ENCODE peak calls at places on chromosomes 3 and 15, in seven cellular contexts. K is trophoblast cell, Z is IMR-90, B is neuronal stem cell, A is mesenchymal stem cell, W is mesendoderm, S is H9. R is an unnamed sample.

GRCh38 chr3:165211749-165212148 is 15.6 kb upstream of the SLITRK3 start:
- DNase-seq in K (no peak), Z (no peak), B (no peak), A (no peak), W (no peak), S (no peak), R (no peak)

GRCh38 chr3:138370321-138370720 is 21.9 kb downstream of the MRAS start:
- DNase-seq in K (no peak), Z (no peak), B (no peak), A (no peak), W (no peak), S (no peak), R (no peak)

GRCh38 chr15:28890711-28891495 is 5.1 kb downstream of the APBA2 start:
- DNase-seq in K (no peak), Z (no peak), B (no peak), A (peak; percentile 30), W (no peak), S (no peak), R (no peak)

GRCh38 chr15:97177135-97177704 is 783.3 kb upstream of the ARRDC4 start:
- DNase-seq in K (no peak), Z (no peak), B (no peak), A (peak; percentile 32), W (peak; percentile 81), S (peak; percentile 57), R (peak; percentile 53)

GRCh38 chr3:177724020-177724638 is 526.8 kb upstream of the TBL1XR1 start:
- DNase-seq in K (peak; percentile 29), Z (no peak), B (no peak), A (peak; percentile 45), W (no peak), S (no peak), R (no peak)

GRCh38 chr15:66679657-66680108 is 22.4 kb upstream of the SMAD6 start:
- DNase-seq in K (peak; percentile 32), Z (peak; percentile 20), B (no peak), A (peak; percentile 82), W (peak; percentile 99), S (peak; percentile 46), R (no peak)

GRCh38 chr3:44962606-44963393 is 13.2 kb downstream of the ZDHHC3 start:
- DNase-seq in K (peak; percentile 23), Z (peak; percentile 63), B (no peak), A (peak; percentile 41), W (no peak), S (no peak), R (no peak)

GRCh38 chr15:70906842-70907241 is 14.2 kb downstream of the LRRC49 start:
- DNase-seq in K (no peak), Z (peak; percentile 36), B (no peak), A (no peak), W (peak; percentile 53), S (no peak), R (no peak)

GRCh38 chr3:152957488-152957887 is 122.6 kb downstream of the P2RY1 start:
- DNase-seq in K (peak; percentile 3), Z (no peak), B (no peak), A (no peak), W (no peak), S (no peak), R (no peak)

GRCh38 chr15:68313501-68314390 is 36.2 kb downstream of the FEM1B start:
- DNase-seq in K (no peak), Z (no peak), B (no peak), A (no peak), W (no peak), S (peak; percentile 19), R (peak; percentile 48)

GRCh38 chr15:100052716-100053475 is 288.9 kb downstream of the ADAMTS17 start:
- DNase-seq in K (no peak), Z (no peak), B (no peak), A (no peak), W (no peak), S (no peak), R (no peak)

GRCh38 chr3:16369247-16369646 is 104.2 kb downstream of the OXNAD1 start:
- DNase-seq in K (peak; percentile 68), Z (no peak), B (no peak), A (no peak), W (peak; percentile 83), S (no peak), R (no peak)

GRCh38 chr15:87656373-87656772 is 600.2 kb downstream of the NTRK3 start:
- DNase-seq in K (peak; percentile 71), Z (no peak), B (no peak), A (no peak), W (no peak), S (no peak), R (no peak)

GRCh38 chr3:14151471-14152083 is 26.7 kb downstream of the TMEM43 start:
- DNase-seq in K (no peak), Z (no peak), B (no peak), A (no peak), W (no peak), S (peak; percentile 13), R (no peak)

GRCh38 chr3:137770821-137771399 is 6.8 kb downstream of the SOX14 start:
- DNase-seq in K (no peak), Z (no peak), B (no peak), A (no peak), W (no peak), S (peak; percentile 65), R (no peak)

GRCh38 chr15:85097250-85097649 is 115.6 kb downstream of the PDE8A start:
- DNase-seq in K (no peak), Z (no peak), B (no peak), A (no peak), W (no peak), S (no peak), R (no peak)

GRCh38 chr3:65787340-65787739 is 251.4 kb downstream of the MAGI1 start:
- DNase-seq in K (no peak), Z (no peak), B (no peak), A (no peak), W (no peak), S (no peak), R (no peak)

GRCh38 chr3:42562047-42562907 is 19.5 kb downstream of the SEC22C start:
- DNase-seq in K (no peak), Z (peak; percentile 34), B (no peak), A (no peak), W (no peak), S (no peak), R (no peak)

DNA sequence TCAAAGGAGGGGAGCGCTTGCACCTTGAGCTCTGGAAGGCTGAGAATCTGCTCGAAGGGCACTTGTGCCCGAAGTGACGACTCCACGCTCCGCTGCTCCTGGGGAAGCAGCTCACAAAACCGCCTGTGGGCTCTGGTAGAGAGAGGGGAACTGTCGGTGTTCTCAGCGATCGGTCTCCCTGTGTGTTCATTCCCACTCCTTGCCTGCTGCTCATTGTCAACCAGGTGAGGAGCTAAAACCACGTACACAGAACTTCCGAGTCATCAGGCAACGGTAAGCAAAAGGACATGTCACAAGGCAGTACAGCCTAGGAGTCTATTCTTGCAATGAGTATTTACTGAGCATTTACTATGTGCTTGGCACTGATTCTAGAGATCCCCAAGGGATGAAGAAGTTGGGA is 1.5 kb downstream of the CIB1 start:
- DNase-seq in K (no peak), Z (no peak), B (no peak), A (peak; percentile 20), W (no peak), S (no peak), R (no peak)
- H4K8ac ChIP-seq in K (no peak overlapping the region), Z (no peak overlapping the region), B (no peak overlapping the region), A (no peak overlapping the region), W (no peak overlapping the region), S (no peak overlapping the region), R (no peak overlapping the region)

DNA sequence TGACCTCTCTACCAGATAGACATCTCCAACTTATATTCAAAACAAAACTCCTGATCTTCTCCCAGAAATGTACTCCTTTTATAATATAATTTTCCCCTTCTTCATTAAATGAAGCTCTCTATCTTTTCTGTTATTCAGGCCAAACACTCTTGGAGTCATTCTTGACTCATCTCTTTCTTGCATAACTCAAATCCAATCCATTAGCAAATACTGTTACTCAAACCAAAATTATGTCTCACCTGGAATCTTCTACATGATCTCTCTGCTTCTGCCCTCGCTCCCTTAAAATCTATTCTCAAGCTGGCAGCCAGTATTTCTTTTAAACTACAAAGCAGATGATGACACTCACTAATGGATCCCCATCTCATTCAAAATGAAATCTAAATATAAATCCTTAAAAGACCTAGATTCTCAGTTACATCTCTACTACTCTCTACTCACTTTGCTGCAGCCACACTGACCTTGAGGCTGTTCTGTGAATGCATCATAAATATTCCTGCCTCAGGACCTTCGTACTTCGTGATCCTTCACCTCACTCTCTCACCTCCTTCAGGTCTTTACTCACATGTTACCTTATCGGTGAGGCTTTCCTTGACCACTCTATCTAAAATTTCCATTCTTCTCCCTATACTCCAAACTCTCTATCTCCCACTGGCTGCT is 160.9 kb downstream of the TBC1D5 start:
- DNase-seq in K (peak; percentile 83), Z (peak; percentile 20), B (no peak), A (no peak), W (no peak), S (no peak), R (no peak)
- H4K8ac ChIP-seq in K (no peak overlapping the region), Z (no peak overlapping the region), B (no peak overlapping the region), A (no peak overlapping the region), W (no peak overlapping the region), S (no peak overlapping the region), R (no peak overlapping the region)

DNA sequence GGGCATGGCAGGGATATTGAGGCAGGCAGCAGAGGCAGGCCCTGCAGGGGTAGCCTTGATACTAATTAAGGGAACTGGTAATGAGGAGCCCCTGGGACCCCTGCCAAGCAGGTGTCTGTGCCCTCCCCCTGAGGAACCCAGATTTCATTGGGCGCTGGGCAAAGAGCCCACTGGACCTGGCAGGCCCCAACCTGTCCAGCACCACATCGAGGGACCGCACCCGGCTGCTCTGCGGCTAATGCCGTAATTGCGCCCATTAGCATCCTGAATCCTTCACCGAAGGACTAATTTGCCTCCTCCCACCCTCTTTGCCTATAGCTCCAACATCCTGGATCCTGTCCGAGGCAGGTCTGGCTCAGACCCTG is 13.7 kb upstream of the SEMA3B start:
- DNase-seq in K (no peak), Z (no peak), B (no peak), A (no peak), W (no peak), S (no peak), R (no peak)
- H4K8ac ChIP-seq in K (no peak overlapping the region), Z (no peak overlapping the region), B (no peak overlapping the region), A (no peak overlapping the region), W (no peak overlapping the region), S (no peak overlapping the region), R (no peak overlapping the region)

DNA sequence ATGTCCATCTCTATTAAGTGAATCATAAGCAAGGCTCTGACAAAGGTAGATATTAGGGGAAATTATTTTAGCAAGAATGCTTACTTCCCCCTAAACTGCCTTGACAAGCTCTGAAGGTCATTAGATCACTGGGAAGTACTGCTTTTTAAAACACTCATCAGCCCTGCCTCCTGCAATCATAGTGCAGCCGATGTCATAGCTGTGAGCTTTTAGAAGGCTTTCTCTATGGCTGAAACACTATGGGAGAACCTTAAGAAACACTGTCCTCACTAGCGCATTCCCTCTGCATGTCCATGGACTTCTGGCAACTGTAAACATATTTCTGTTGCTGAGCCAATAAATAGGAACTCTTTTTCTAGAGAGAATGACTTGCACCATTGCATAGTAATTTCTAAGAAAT is 38.7 kb upstream of the PTPRG start:
- DNase-seq in K (no peak), Z (no peak), B (no peak), A (no peak), W (peak; percentile 14), S (no peak), R (no peak)
- H4K8ac ChIP-seq in K (no peak overlapping the region), Z (no peak overlapping the region), B (no peak overlapping the region), A (no peak overlapping the region), W (no peak overlapping the region), S (no peak overlapping the region), R (no peak overlapping the region)

GRCh38 chr3:30707825-30708224 is 101.4 kb downstream of the TGFBR2 start:
- DNase-seq in K (no peak), Z (no peak), B (no peak), A (no peak), W (no peak), S (no peak), R (no peak)
- H4K8ac ChIP-seq in K (no peak overlapping the region), Z (no peak overlapping the region), B (no peak overlapping the region), A (no peak overlapping the region), W (no peak overlapping the region), S (no peak overlapping the region), R (no peak overlapping the region)

R was measured in H1.